ENCODE peak calls at places on chromosomes 6 and 20, in four cellular contexts. One of them, this sample, is unnamed.

GRCh38 chr6:5012531-5012930 is 8.7 kb upstream of the RPP40 start:
- DNase-seq in BJ: peak
- DNase-seq in A549: no peak
- DNase-seq in cardiac muscle cell: peak
- DNase-seq in this sample: peak

GRCh38 chr20:1105599-1106194 is 12.7 kb upstream of the PSMF1 start:
- DNase-seq in BJ: no peak
- DNase-seq in A549: no peak
- DNase-seq in cardiac muscle cell: no peak
- DNase-seq in this sample: no peak

GRCh38 chr6:11215773-11216172 is 16.7 kb downstream of the NEDD9 start:
- DNase-seq in BJ: no peak
- DNase-seq in A549: peak
- DNase-seq in cardiac muscle cell: no peak
- DNase-seq in this sample: no peak

GRCh38 chr6:40436685-40437604 is 150.2 kb downstream of the LRFN2 start:
- DNase-seq in BJ: no peak
- DNase-seq in A549: no peak
- DNase-seq in cardiac muscle cell: peak
- DNase-seq in this sample: no peak

GRCh38 chr6:153125032-153125431 is 6.0 kb downstream of the RGS17 start:
- DNase-seq in BJ: no peak
- DNase-seq in A549: no peak
- DNase-seq in cardiac muscle cell: no peak
- DNase-seq in this sample: no peak

GRCh38 chr20:4488407-4489339 is 233.0 kb upstream of the PRND start:
- DNase-seq in BJ: no peak
- DNase-seq in A549: no peak
- DNase-seq in cardiac muscle cell: peak
- DNase-seq in this sample: peak

GRCh38 chr6:81304486-81304885 is 448.0 kb downstream of the TENT5A start:
- DNase-seq in BJ: no peak
- DNase-seq in A549: no peak
- DNase-seq in cardiac muscle cell: no peak
- DNase-seq in this sample: no peak

GRCh38 chr6:137536104-137536773 is 42.0 kb upstream of the OLIG3 start:
- DNase-seq in BJ: no peak
- DNase-seq in A549: no peak
- DNase-seq in cardiac muscle cell: no peak
- DNase-seq in this sample: no peak

GRCh38 chr20:52192296-52193007 is 873 bp upstream of the ZFP64 start:
- DNase-seq in BJ: no peak
- DNase-seq in A549: peak
- DNase-seq in cardiac muscle cell: no peak
- DNase-seq in this sample: no peak

GRCh38 chr6:31597006-31597405 is 4.2 kb upstream of the NCR3 start:
- DNase-seq in BJ: no peak
- DNase-seq in A549: peak
- DNase-seq in cardiac muscle cell: peak
- DNase-seq in this sample: no peak

GRCh38 chr6:2630362-2630761 is 120.4 kb downstream of the MYLK4 start:
- DNase-seq in BJ: peak
- DNase-seq in A549: peak
- DNase-seq in cardiac muscle cell: peak
- DNase-seq in this sample: peak

GRCh38 chr6:26304213-26305096 is 60.5 kb upstream of the BTN3A2 start:
- DNase-seq in BJ: no peak
- DNase-seq in A549: peak
- DNase-seq in cardiac muscle cell: peak
- DNase-seq in this sample: no peak

GRCh38 chr6:6803180-6803978 is 214.9 kb downstream of the LY86 start:
- DNase-seq in BJ: no peak
- DNase-seq in A549: peak
- DNase-seq in cardiac muscle cell: no peak
- DNase-seq in this sample: no peak

GRCh38 chr6:22145294-22145693 is 151.5 kb downstream of the PRL start:
- DNase-seq in BJ: no peak
- DNase-seq in A549: no peak
- DNase-seq in cardiac muscle cell: no peak
- DNase-seq in this sample: no peak

GRCh38 chr6:156963712-156964700 is 186.8 kb downstream of the ARID1B start:
- DNase-seq in BJ: no peak
- DNase-seq in A549: peak
- DNase-seq in cardiac muscle cell: peak
- DNase-seq in this sample: no peak

GRCh38 chr6:80771941-80772340 is 665.5 kb downstream of the BCKDHB start:
- DNase-seq in BJ: no peak
- DNase-seq in A549: no peak
- DNase-seq in cardiac muscle cell: peak
- DNase-seq in this sample: no peak

GRCh38 chr20:42027746-42028268 is 409.6 kb upstream of the CHD6 start:
- DNase-seq in BJ: no peak
- DNase-seq in A549: no peak
- DNase-seq in cardiac muscle cell: no peak
- DNase-seq in this sample: no peak
- TF ChIP-seq CTCF in BJ: no peak
- TF ChIP-seq CTCF in A549: no peak
- TF ChIP-seq CTCF in cardiac muscle cell: no peak
- TF ChIP-seq CTCF in this sample: no peak

DNA sequence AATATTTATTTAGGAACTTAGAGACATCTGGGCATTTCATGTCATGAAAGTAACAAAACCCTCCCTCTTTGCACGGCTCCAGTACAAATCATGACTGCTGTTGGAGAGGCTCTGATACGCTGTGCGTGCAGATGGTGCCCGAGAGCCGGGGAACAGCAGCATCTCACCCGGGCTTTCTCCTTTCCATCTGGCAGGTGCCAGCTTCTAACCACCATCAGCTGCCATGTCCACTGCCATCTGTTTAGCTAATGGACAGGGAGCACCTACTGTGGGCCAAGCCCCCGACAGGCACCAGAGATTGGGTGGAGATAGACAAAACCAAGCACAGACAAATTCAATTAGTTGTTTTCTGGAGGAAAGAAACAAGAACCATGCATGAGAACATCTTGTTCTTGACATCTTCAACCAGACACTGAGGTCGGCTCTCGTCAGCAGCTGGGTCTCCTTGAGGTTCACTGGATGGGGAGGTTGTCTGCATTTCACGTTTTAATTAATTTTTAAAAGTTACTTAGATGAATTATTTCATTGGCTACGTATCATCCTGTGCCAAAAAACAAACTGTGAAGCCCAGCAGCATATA is 323.7 kb downstream of the THBS2 start:
- DNase-seq in BJ: no peak
- DNase-seq in A549: no peak
- DNase-seq in cardiac muscle cell: no peak
- DNase-seq in this sample: no peak
- TF ChIP-seq CTCF in BJ: no peak
- TF ChIP-seq CTCF in A549: no peak
- TF ChIP-seq CTCF in cardiac muscle cell: no peak
- TF ChIP-seq CTCF in this sample: no peak

DNA sequence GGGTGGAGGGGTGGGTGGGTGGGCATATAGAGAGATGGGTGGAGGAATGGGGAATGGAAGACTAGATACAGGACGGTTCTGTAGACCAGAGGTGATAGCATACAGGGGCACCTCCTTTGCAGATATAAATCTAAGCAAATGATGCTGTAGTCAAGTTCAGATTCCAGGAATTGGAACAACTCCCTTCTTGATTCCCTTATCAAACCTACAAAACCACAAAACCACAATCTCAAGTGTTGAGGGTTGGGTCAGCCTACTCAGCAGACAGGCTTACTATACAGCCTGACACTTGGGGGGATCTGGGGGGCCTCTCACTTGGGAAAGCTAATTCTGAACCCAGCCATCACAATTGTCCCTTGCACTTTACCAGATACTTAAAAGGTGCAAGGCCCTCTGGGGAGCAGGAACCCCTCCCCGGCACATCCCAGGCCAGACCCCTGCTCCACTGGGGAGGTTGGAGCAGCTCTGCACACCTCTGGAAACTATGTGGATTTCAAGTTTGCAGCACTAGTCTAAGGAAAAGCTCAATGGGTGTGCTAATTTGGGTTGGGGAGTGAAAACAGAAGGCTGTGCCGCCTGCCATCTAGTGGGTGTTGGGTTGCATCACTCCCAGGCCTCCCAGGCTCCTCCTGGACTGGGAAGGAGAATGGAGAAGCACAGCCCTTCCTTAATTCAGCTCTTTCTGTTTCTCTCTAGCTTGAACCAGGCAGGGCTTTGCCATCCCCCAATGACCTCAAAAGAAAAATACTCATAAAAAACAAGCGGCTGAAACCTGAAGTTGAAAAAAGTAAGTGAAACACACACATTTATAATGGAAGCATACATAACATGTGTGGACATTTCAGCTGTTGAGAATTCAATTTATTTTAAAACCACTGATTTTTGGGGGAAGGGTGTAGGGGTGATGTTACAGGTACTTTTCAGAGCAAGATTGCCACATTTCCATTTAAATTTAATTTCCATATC is 121.2 kb upstream of the LAMP5 start:
- DNase-seq in BJ: no peak
- DNase-seq in A549: peak
- DNase-seq in cardiac muscle cell: peak
- DNase-seq in this sample: no peak
- TF ChIP-seq CTCF in BJ: peak
- TF ChIP-seq CTCF in A549: peak
- TF ChIP-seq CTCF in cardiac muscle cell: peak
- TF ChIP-seq CTCF in this sample: peak

DNA sequence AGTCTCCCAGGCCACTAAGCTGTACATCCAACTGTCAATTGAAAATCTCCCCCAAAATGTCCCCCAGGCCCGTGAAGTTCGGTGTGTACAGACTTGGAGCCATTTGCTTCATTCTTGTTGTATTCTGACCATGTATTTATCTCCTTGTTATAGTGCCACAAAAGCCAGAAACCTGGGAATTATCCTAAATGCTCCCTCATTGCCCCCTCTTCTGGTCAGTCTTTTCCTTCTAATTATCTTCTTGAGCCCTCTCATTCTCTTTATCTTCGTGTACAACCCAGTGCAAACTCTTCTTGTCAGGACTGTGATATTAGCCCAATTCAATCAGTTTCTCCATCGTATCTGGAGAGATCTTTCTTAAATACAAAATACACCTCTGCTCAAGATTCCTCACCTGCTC is 64.7 kb downstream of the RFX6 start:
- DNase-seq in BJ: no peak
- DNase-seq in A549: no peak
- DNase-seq in cardiac muscle cell: no peak
- DNase-seq in this sample: no peak
- TF ChIP-seq CTCF in BJ: no peak
- TF ChIP-seq CTCF in A549: no peak
- TF ChIP-seq CTCF in cardiac muscle cell: no peak
- TF ChIP-seq CTCF in this sample: no peak

DNA sequence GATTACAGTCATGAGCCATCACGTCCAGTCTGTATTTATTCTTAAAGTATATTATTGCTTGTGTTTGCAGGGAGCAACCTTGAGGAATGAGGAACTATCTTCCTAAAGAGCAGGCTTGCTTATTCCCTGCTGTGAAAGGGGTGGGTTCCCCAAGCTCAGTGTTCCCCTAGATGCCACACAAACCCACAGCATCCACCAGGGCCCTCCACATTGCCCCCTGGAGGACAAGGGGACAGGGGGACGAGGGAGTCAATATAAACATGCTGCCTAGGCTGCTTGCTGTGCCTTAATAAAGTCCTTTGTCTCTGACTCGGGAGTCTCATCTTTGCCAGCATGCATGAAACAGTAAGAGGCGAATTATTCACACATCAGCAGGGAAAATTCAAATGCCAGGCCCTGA is 8.0 kb upstream of the IDH3B start:
- DNase-seq in BJ: no peak
- DNase-seq in A549: peak
- DNase-seq in cardiac muscle cell: no peak
- DNase-seq in this sample: no peak
- TF ChIP-seq CTCF in BJ: peak
- TF ChIP-seq CTCF in A549: peak
- TF ChIP-seq CTCF in cardiac muscle cell: peak
- TF ChIP-seq CTCF in this sample: peak

GRCh38 chr20:59949911-59950310 is 8.3 kb upstream of the CDH26 start:
- DNase-seq in BJ: no peak
- DNase-seq in A549: no peak
- DNase-seq in cardiac muscle cell: no peak
- DNase-seq in this sample: no peak

GRCh38 chr20:59958626-59959025 is 403 bp downstream of the CDH26 start:
- DNase-seq in BJ: no peak
- DNase-seq in A549: no peak
- DNase-seq in cardiac muscle cell: no peak
- DNase-seq in this sample: no peak

GRCh38 chr20:59958123-59958522 is at the start of gene CDH26:
- DNase-seq in BJ: no peak
- DNase-seq in A549: no peak
- DNase-seq in cardiac muscle cell: no peak
- DNase-seq in this sample: no peak

GRCh38 chr20:59954718-59955117 is 3.5 kb upstream of the CDH26 start:
- DNase-seq in BJ: no peak
- DNase-seq in A549: no peak
- DNase-seq in cardiac muscle cell: no peak
- DNase-seq in this sample: no peak

GRCh38 chr20:59955131-59955796 is 3.0 kb upstream of the CDH26 start:
- DNase-seq in BJ: no peak
- DNase-seq in A549: peak
- DNase-seq in cardiac muscle cell: no peak
- DNase-seq in this sample: no peak
- TF ChIP-seq CTCF in BJ: peak
- TF ChIP-seq CTCF in A549: peak
- TF ChIP-seq CTCF in cardiac muscle cell: no peak
- TF ChIP-seq CTCF in this sample: peak

GRCh38 chr6:113414511-113414910 is 442.6 kb upstream of the MARCKS start:
- DNase-seq in BJ: no peak
- DNase-seq in A549: peak
- DNase-seq in cardiac muscle cell: peak
- DNase-seq in this sample: peak
- TF ChIP-seq CTCF in BJ: peak
- TF ChIP-seq CTCF in A549: peak
- TF ChIP-seq CTCF in cardiac muscle cell: peak
- TF ChIP-seq CTCF in this sample: peak

GRCh38 chr20:59403962-59404314 is 103.5 kb downstream of the EDN3 start:
- DNase-seq in BJ: no peak
- DNase-seq in A549: no peak
- DNase-seq in cardiac muscle cell: no peak
- DNase-seq in this sample: no peak
- TF ChIP-seq CTCF in BJ: no peak
- TF ChIP-seq CTCF in A549: no peak
- TF ChIP-seq CTCF in cardiac muscle cell: no peak
- TF ChIP-seq CTCF in this sample: no peak